ENCODE peak calls at places on chromosomes 7 and 10, in five cellular contexts. One of them, this sample, is unnamed.

GRCh38 chr7:20199015-20199737 is 18.0 kb downstream of the MACC1 start:
- DNase-seq in breast epithelium: peak
- DNase-seq in tibial nerve: peak
- DNase-seq in suprapubic skin: peak
- DNase-seq in heart left ventricle: no peak
- DNase-seq in this sample: no peak

GRCh38 chr7:74443591-74444365 is 9.9 kb upstream of the GTF2IRD1 start:
- DNase-seq in suprapubic skin: no peak
- DNase-seq in heart left ventricle: no peak
- DNase-seq in breast epithelium: no peak
- DNase-seq in tibial nerve: no peak
- DNase-seq in this sample: no peak

GRCh38 chr10:122379041-122379440 is 4.5 kb downstream of the PLEKHA1 start:
- DNase-seq in suprapubic skin: no peak
- DNase-seq in heart left ventricle: no peak
- DNase-seq in tibial nerve: no peak
- DNase-seq in breast epithelium: no peak
- DNase-seq in this sample: no peak

GRCh38 chr10:8129438-8129837 is 75.0 kb downstream of the GATA3 start:
- DNase-seq in heart left ventricle: no peak
- DNase-seq in breast epithelium: no peak
- DNase-seq in suprapubic skin: no peak
- DNase-seq in tibial nerve: no peak
- DNase-seq in this sample: no peak

GRCh38 chr7:29642494-29643155 is 79.0 kb downstream of the PRR15 start:
- DNase-seq in heart left ventricle: no peak
- DNase-seq in suprapubic skin: no peak
- DNase-seq in tibial nerve: no peak
- DNase-seq in breast epithelium: no peak
- DNase-seq in this sample: no peak

GRCh38 chr10:30847642-30848041 is 184.0 kb downstream of the ZNF438 start:
- DNase-seq in heart left ventricle: no peak
- DNase-seq in tibial nerve: no peak
- DNase-seq in breast epithelium: no peak
- DNase-seq in suprapubic skin: no peak
- DNase-seq in this sample: no peak

GRCh38 chr7:143906176-143906575 is 4.2 kb upstream of the TCAF1 start:
- DNase-seq in breast epithelium: no peak
- DNase-seq in heart left ventricle: no peak
- DNase-seq in tibial nerve: no peak
- DNase-seq in suprapubic skin: no peak
- DNase-seq in this sample: no peak

GRCh38 chr10:18659784-18660561 is 742 bp downstream of the ARL5B start:
- DNase-seq in suprapubic skin: no peak
- DNase-seq in heart left ventricle: no peak
- DNase-seq in breast epithelium: peak
- DNase-seq in tibial nerve: no peak
- DNase-seq in this sample: no peak

GRCh38 chr10:69835875-69836727 is 34.4 kb downstream of the COL13A1 start:
- DNase-seq in heart left ventricle: no peak
- DNase-seq in breast epithelium: no peak
- DNase-seq in tibial nerve: no peak
- DNase-seq in suprapubic skin: no peak
- DNase-seq in this sample: no peak

GRCh38 chr7:26410156-26410555 is 118.5 kb downstream of the SNX10 start:
- DNase-seq in breast epithelium: no peak
- DNase-seq in heart left ventricle: no peak
- DNase-seq in tibial nerve: no peak
- DNase-seq in suprapubic skin: no peak
- DNase-seq in this sample: no peak

GRCh38 chr7:124284937-124285336 is 252.1 kb upstream of the TMEM229A start:
- DNase-seq in tibial nerve: no peak
- DNase-seq in suprapubic skin: no peak
- DNase-seq in breast epithelium: no peak
- DNase-seq in heart left ventricle: no peak
- DNase-seq in this sample: no peak

GRCh38 chr10:118850418-118851061 is 95.8 kb upstream of the CACUL1 start:
- DNase-seq in heart left ventricle: peak
- DNase-seq in suprapubic skin: no peak
- DNase-seq in tibial nerve: peak
- DNase-seq in breast epithelium: no peak
- DNase-seq in this sample: no peak

GRCh38 chr7:11212080-11212711 is 238.5 kb downstream of the PHF14 start:
- DNase-seq in tibial nerve: peak
- DNase-seq in heart left ventricle: peak
- DNase-seq in suprapubic skin: no peak
- DNase-seq in breast epithelium: no peak
- DNase-seq in this sample: peak

GRCh38 chr7:155644971-155645509 is 579 bp downstream of the RBM33 start:
- DNase-seq in breast epithelium: peak
- DNase-seq in tibial nerve: peak
- DNase-seq in heart left ventricle: peak
- DNase-seq in suprapubic skin: no peak
- DNase-seq in this sample: peak

GRCh38 chr7:40604601-40605438 is 470.0 kb downstream of the SUGCT start:
- DNase-seq in tibial nerve: peak
- DNase-seq in heart left ventricle: peak
- DNase-seq in breast epithelium: no peak
- DNase-seq in suprapubic skin: no peak
- DNase-seq in this sample: peak

GRCh38 chr10:63722537-63722936 is 201.3 kb downstream of the REEP3 start:
- DNase-seq in tibial nerve: no peak
- DNase-seq in heart left ventricle: peak
- DNase-seq in breast epithelium: peak
- DNase-seq in suprapubic skin: no peak
- DNase-seq in this sample: no peak

GRCh38 chr10:22278441-22278782 is 37.8 kb upstream of the COMMD3 start:
- DNase-seq in heart left ventricle: no peak
- DNase-seq in tibial nerve: no peak
- DNase-seq in breast epithelium: no peak
- DNase-seq in suprapubic skin: no peak
- DNase-seq in this sample: no peak

GRCh38 chr7:82172017-82172416 is 271.6 kb downstream of the CACNA2D1 start:
- DNase-seq in suprapubic skin: no peak
- DNase-seq in heart left ventricle: no peak
- DNase-seq in tibial nerve: no peak
- DNase-seq in breast epithelium: no peak
- DNase-seq in this sample: no peak

GRCh38 chr7:158747408-158747807 is 42.8 kb upstream of the NCAPG2 start:
- DNase-seq in suprapubic skin: no peak
- DNase-seq in heart left ventricle: no peak
- DNase-seq in breast epithelium: no peak
- DNase-seq in tibial nerve: no peak
- DNase-seq in this sample: no peak

GRCh38 chr7:27030393-27031001 is 65.3 kb downstream of the HOXA1 start:
- DNase-seq in breast epithelium: no peak
- DNase-seq in heart left ventricle: no peak
- DNase-seq in tibial nerve: no peak
- DNase-seq in suprapubic skin: no peak
- DNase-seq in this sample: no peak

GRCh38 chr7:129774359-129774758 is 162.8 kb downstream of the NRF1 start:
- DNase-seq in breast epithelium: no peak
- DNase-seq in heart left ventricle: no peak
- DNase-seq in suprapubic skin: peak
- DNase-seq in tibial nerve: no peak
- DNase-seq in this sample: no peak

GRCh38 chr7:57220746-57221145 is 88.5 kb upstream of the ZNF479 start:
- DNase-seq in tibial nerve: no peak
- DNase-seq in suprapubic skin: no peak
- DNase-seq in heart left ventricle: no peak
- DNase-seq in breast epithelium: no peak
- DNase-seq in this sample: no peak

DNA sequence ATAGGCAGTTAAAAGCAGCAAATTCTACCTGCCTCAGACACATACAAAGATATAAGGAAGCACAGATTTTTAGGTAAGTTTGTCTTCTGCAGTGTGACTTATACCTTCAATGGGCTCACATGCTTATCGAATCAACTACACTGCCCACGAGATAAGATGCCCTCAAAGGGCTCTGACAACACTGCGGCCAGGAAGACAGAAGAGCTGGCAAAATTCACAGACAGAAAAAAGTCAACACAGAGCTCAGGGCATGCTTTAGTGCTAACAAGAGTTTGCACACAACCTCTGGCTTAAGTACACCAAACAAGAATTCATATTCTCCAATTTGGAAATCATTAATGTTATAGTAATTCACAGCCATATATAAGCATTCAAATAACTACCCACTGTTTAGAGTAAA is 62.3 kb downstream of the LARP4B start:
- DNase-seq in suprapubic skin: no peak
- DNase-seq in breast epithelium: no peak
- DNase-seq in tibial nerve: no peak
- DNase-seq in heart left ventricle: no peak
- DNase-seq in this sample: no peak
- H3K27ac ChIP-seq in suprapubic skin: no peak
- H3K27ac ChIP-seq in breast epithelium: no peak
- H3K27ac ChIP-seq in tibial nerve: no peak
- H3K27ac ChIP-seq in heart left ventricle: peak
- H3K27ac ChIP-seq in this sample: no peak

DNA sequence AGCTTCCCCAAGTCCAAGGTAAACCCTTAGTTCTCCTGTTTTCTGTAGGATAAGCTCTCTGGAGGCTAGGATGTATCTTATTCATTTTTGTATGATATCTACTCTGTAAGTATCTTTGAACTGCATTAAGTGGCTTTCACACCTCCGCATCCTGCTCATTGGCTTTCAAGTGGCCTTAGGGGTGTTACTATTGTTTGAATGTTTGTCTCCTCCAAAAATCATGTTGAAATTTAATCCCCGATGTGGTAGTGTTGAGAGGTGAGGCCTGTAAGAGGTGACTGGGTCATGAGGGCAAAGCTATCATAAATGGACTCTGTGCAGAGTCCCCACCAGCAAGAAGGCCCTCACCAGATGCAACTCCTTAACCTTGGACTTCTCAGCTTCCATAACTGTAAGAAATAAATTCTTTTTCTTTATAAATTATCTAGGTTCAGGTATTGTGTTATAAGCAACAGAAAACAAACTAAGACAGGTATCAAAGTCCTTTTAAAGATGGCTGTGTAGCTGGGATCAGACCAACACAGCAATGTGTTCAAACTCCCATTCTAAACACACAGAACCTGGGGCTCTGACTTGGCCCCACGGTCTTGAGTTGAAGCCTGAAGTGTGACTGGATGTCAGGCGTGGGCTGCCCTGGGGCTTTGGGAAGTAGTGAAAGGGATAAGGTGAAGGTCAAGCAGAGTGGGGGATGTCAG is 25.9 kb downstream of the TBXAS1 start:
- DNase-seq in suprapubic skin: no peak
- DNase-seq in heart left ventricle: no peak
- DNase-seq in tibial nerve: no peak
- DNase-seq in breast epithelium: no peak
- DNase-seq in this sample: no peak
- H3K27ac ChIP-seq in suprapubic skin: peak
- H3K27ac ChIP-seq in heart left ventricle: no peak
- H3K27ac ChIP-seq in tibial nerve: no peak
- H3K27ac ChIP-seq in breast epithelium: no peak
- H3K27ac ChIP-seq in this sample: peak

DNA sequence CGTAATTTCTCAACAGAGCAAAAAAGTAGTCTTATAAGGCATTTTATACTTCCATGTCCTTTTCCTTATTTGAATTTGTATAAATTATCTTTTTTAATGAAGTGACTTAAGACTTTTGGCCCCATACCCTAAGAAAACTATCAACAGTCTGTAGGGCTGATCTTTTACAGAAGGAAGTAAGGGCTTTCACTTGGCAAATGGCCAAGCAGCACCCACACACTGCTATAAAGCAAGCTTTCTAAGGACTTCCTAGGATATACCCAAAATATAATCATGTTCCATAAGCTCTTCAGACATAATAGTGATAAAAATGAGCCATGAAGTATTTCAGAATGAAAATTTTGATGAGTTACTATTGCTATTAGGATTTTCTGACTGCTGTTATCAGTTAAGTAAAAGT is 3.4 kb downstream of the CRPPA start:
- DNase-seq in tibial nerve: no peak
- DNase-seq in suprapubic skin: no peak
- DNase-seq in heart left ventricle: no peak
- DNase-seq in breast epithelium: no peak
- DNase-seq in this sample: no peak
- H3K27ac ChIP-seq in tibial nerve: no peak
- H3K27ac ChIP-seq in suprapubic skin: no peak
- H3K27ac ChIP-seq in heart left ventricle: no peak
- H3K27ac ChIP-seq in breast epithelium: no peak
- H3K27ac ChIP-seq in this sample: no peak

GRCh38 chr7:2445047-2445446 is 31.2 kb downstream of the GRIFIN start:
- DNase-seq in heart left ventricle: no peak
- DNase-seq in breast epithelium: no peak
- DNase-seq in suprapubic skin: no peak
- DNase-seq in tibial nerve: no peak
- DNase-seq in this sample: peak

GRCh38 chr7:2443491-2443890 is 32.7 kb downstream of the GRIFIN start:
- DNase-seq in breast epithelium: no peak
- DNase-seq in heart left ventricle: no peak
- DNase-seq in tibial nerve: no peak
- DNase-seq in suprapubic skin: no peak
- DNase-seq in this sample: no peak

GRCh38 chr7:2446676-2447075 is 29.5 kb downstream of the GRIFIN start:
- DNase-seq in heart left ventricle: no peak
- DNase-seq in suprapubic skin: no peak
- DNase-seq in tibial nerve: no peak
- DNase-seq in breast epithelium: no peak
- DNase-seq in this sample: no peak

GRCh38 chr7:2445898-2446555 is 30.2 kb downstream of the GRIFIN start:
- DNase-seq in breast epithelium: no peak
- DNase-seq in suprapubic skin: no peak
- DNase-seq in tibial nerve: no peak
- DNase-seq in heart left ventricle: no peak
- DNase-seq in this sample: no peak

GRCh38 chr7:2444476-2444875 is 31.7 kb downstream of the GRIFIN start:
- DNase-seq in tibial nerve: peak
- DNase-seq in breast epithelium: no peak
- DNase-seq in suprapubic skin: no peak
- DNase-seq in heart left ventricle: no peak
- DNase-seq in this sample: no peak
- H3K27ac ChIP-seq in tibial nerve: peak
- H3K27ac ChIP-seq in breast epithelium: peak
- H3K27ac ChIP-seq in suprapubic skin: peak
- H3K27ac ChIP-seq in heart left ventricle: peak
- H3K27ac ChIP-seq in this sample: peak

GRCh38 chr7:1806354-1806753 is 136.3 kb downstream of the ELFN1 start:
- DNase-seq in tibial nerve: no peak
- DNase-seq in heart left ventricle: no peak
- DNase-seq in breast epithelium: no peak
- DNase-seq in suprapubic skin: peak
- DNase-seq in this sample: no peak

GRCh38 chr7:1798191-1798590 is 128.1 kb downstream of the ELFN1 start:
- DNase-seq in tibial nerve: no peak
- DNase-seq in breast epithelium: no peak
- DNase-seq in suprapubic skin: no peak
- DNase-seq in heart left ventricle: no peak
- DNase-seq in this sample: no peak

GRCh38 chr7:1804310-1804709 is 134.2 kb downstream of the ELFN1 start:
- DNase-seq in tibial nerve: no peak
- DNase-seq in suprapubic skin: peak
- DNase-seq in heart left ventricle: no peak
- DNase-seq in breast epithelium: no peak
- DNase-seq in this sample: no peak

GRCh38 chr7:1800876-1801275 is 130.8 kb downstream of the ELFN1 start:
- DNase-seq in breast epithelium: no peak
- DNase-seq in tibial nerve: no peak
- DNase-seq in suprapubic skin: peak
- DNase-seq in heart left ventricle: no peak
- DNase-seq in this sample: no peak

GRCh38 chr7:1802899-1803298 is 132.8 kb downstream of the ELFN1 start:
- DNase-seq in heart left ventricle: no peak
- DNase-seq in suprapubic skin: peak
- DNase-seq in tibial nerve: no peak
- DNase-seq in breast epithelium: no peak
- DNase-seq in this sample: no peak
- H3K27ac ChIP-seq in heart left ventricle: no peak
- H3K27ac ChIP-seq in suprapubic skin: no peak
- H3K27ac ChIP-seq in tibial nerve: no peak
- H3K27ac ChIP-seq in breast epithelium: no peak
- H3K27ac ChIP-seq in this sample: no peak

This sample was measured in substantia nigra.